ENCODE peak calls at places on chromosomes 16 and 17, in six cellular contexts. K is adipocyte; F is colonic mucosa; U is heart left ventricle; A is OCI-LY7; E is CD8-positive, alpha-beta T cell. W is an unnamed sample.

GRCh38 chr17:21418446-21419298 is 42.5 kb downstream of the KCNJ12 start:
- DNase-seq in U (no peak), A (no peak), K (no peak), E (no peak), F (no peak), W (no peak)

GRCh38 chr17:6439951-6440350 is 4.3 kb upstream of the PIMREG start:
- DNase-seq in A (no peak), U (no peak), K (no peak), E (no peak), F (no peak), W (no peak)

GRCh38 chr17:55641559-55642160 is 81.0 kb downstream of the TMEM100 start:
- DNase-seq in F (peak; percentile 61), A (peak; percentile 57), U (peak; percentile 63), E (peak; percentile 4), K (peak; percentile 64), W (peak; percentile 31)

GRCh38 chr17:21166599-21167265 is 40.0 kb downstream of the DHRS7B start:
- DNase-seq in U (no peak), A (no peak), F (no peak), E (no peak), K (peak; percentile 28), W (no peak)

GRCh38 chr17:14471052-14471451 is 170.2 kb downstream of the HS3ST3B1 start:
- DNase-seq in K (peak; percentile 71), A (no peak), E (no peak), F (no peak), U (no peak), W (peak; percentile 72)

GRCh38 chr17:57242148-57242547 is 14.2 kb upstream of the MSI2 start:
- DNase-seq in F (no peak), A (no peak), U (peak; percentile 40), K (no peak), E (no peak), W (no peak)

GRCh38 chr17:39813631-39814030 is 50.5 kb downstream of the IKZF3 start:
- DNase-seq in F (no peak), K (no peak), E (peak; percentile 69), A (no peak), U (no peak), W (no peak)

GRCh38 chr16:31010539-31010938 is at the start of gene STX1B:
- DNase-seq in A (no peak), U (no peak), K (peak; percentile 70), F (no peak), E (peak; percentile 61), W (no peak)

GRCh38 chr17:21214777-21215541 is 998 bp upstream of the TMEM11 start:
- DNase-seq in K (peak; percentile 56), E (no peak), A (peak; percentile 33), U (no peak), F (no peak), W (no peak)

GRCh38 chr16:8852534-8852933 is 16.3 kb downstream of the CARHSP1 start:
- DNase-seq in U (no peak), K (no peak), E (no peak), F (peak; percentile 15), A (no peak), W (no peak)

GRCh38 chr16:54216268-54217187 is 70.1 kb downstream of the IRX3 start:
- DNase-seq in K (no peak), F (no peak), E (no peak), U (peak; percentile 66), A (no peak), W (no peak)

GRCh38 chr16:23423496-23424049 is 29.4 kb downstream of the COG7 start:
- DNase-seq in E (no peak), U (peak; percentile 76), A (no peak), K (peak; percentile 90), F (peak; percentile 90), W (peak; percentile 94)

GRCh38 chr17:37447641-37448040 is 41.0 kb downstream of the TADA2A start:
- DNase-seq in U (no peak), A (no peak), E (no peak), F (no peak), K (peak; percentile 45), W (no peak)

GRCh38 chr16:27369806-27370205 is 32.2 kb upstream of the IL21R start:
- DNase-seq in K (no peak), F (no peak), E (no peak), A (no peak), U (no peak), W (no peak)

GRCh38 chr16:84874004-84874435 is 54.2 kb downstream of the CRISPLD2 start:
- DNase-seq in E (no peak), U (no peak), A (peak; percentile 55), K (peak; percentile 5), F (no peak), W (no peak)

GRCh38 chr16:80008857-80009256 is 408.3 kb upstream of the MAF start:
- DNase-seq in K (no peak), A (no peak), E (no peak), F (no peak), U (no peak), W (no peak)

GRCh38 chr17:64505320-64506200 is 529 bp downstream of the DDX5 start:
- DNase-seq in F (peak; percentile 92), U (peak; percentile 94), A (peak; percentile 92), K (peak; percentile 86), E (peak; percentile 81), W (peak; percentile 84)

GRCh38 chr17:64503341-64503740 is 2.7 kb downstream of the DDX5 start:
- DNase-seq in F (no peak), A (no peak), K (no peak), U (no peak), E (no peak), W (no peak)

GRCh38 chr17:64506201-64506575 is at the start of gene DDX5:
- DNase-seq in K (peak; percentile 97), A (peak; percentile 97), F (peak; percentile 98), U (peak; percentile 98), E (peak; percentile 98), W (peak; percentile 99)

GRCh38 chr17:64503821-64504768 is 2.0 kb downstream of the DDX5 start:
- DNase-seq in A (no peak), K (peak; percentile 42), F (no peak), E (no peak), U (no peak), W (no peak)

GRCh38 chr17:64504769-64505319 is 1.2 kb downstream of the DDX5 start:
- DNase-seq in F (no peak), E (no peak), K (peak; percentile 65), U (no peak), A (no peak), W (peak; percentile 56)
- H3K36me3 ChIP-seq in F (peaks cover 36% of the 10 kb centered on the region), E (peaks cover 53% of the 10 kb centered on the region), K (peaks cover 58% of the 10 kb centered on the region), U (peaks cover 14% of the 10 kb centered on the region), A (peaks cover 81% of the 10 kb centered on the region), W (peaks cover 73% of the 10 kb centered on the region)

DNA sequence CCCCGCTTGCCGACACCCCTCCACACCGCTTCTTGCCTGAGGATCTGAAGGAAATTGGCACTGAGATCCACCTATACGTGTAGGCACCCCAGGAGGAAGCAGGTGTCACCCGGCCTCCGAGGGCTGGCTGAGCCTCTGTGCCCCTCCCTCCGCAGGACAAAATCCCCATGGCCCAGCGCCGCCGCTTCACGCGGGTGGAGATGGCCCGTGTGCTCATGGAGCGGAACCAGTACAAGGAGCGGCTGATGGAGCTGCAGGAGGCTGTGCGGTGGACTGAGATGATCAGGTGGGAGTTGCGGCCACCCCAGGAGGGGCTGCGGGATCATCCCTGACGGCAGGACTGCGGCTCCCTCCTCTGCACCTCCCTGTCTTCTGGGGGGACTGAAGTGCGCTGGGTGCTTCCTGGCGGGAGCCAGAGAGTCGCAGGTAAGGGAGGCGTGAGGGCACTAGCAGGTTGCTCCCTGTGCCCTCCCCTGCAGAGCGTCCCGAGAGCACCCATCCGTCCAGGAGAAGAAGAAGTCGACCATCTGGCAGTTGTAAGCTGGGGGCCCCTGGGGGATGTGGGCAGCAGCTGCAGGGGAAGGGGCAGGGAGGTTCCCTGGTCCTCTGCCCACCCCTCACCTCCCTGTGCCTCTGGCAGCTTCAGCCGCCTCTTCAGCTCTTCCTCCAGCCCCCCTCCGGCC is 9.0 kb downstream of the NME3 start:
- DNase-seq in K (no peak), E (no peak), A (no peak), F (no peak), U (peak; percentile 8), W (no peak)
- H3K4me3 ChIP-seq in K (no peak overlapping the region), E (no peak overlapping the region), A (no peak overlapping the region), F (no peak overlapping the region), U (no peak overlapping the region), W (no peak overlapping the region)

GRCh38 chr17:41377546-41377945 is 4.6 kb downstream of the KRT34 start:
- DNase-seq in K (peak; percentile 40), E (no peak), U (no peak), F (no peak), A (no peak), W (no peak)

GRCh38 chr17:41383690-41384089 is 1.6 kb upstream of the KRT34 start:
- DNase-seq in K (no peak), A (no peak), F (no peak), E (no peak), U (no peak), W (no peak)

GRCh38 chr17:41386227-41386626 is 4.1 kb upstream of the KRT34 start:
- DNase-seq in A (no peak), K (no peak), U (no peak), E (no peak), F (no peak), W (no peak)

DNA sequence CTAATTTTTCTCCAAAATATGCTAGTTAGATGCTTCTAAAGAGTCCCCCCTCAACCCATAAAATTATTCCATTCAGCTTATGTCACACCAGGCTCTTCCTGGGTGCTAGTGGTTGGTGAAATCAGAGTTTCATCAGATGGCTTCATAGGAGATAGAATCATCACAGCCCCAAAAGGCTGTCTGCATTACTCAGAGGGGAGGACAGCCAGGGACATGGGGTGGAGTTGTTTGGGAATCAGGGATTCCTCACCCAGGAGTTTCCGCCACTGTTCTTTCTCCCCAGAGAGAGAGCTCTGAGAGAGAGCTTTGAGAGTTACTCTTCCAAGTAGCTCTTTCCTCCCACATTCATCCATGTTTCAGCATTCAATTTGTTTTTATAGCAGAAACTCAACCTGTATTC is 290 bp upstream of the KRT34 start:
- DNase-seq in K (peak; percentile 70), A (no peak), E (no peak), F (no peak), U (no peak), W (no peak)
- H3K36me3 ChIP-seq in K (no peaks in the 10 kb centered on the region), A (no peaks in the 10 kb centered on the region), E (no peaks in the 10 kb centered on the region), F (no peaks in the 10 kb centered on the region), U (no peaks in the 10 kb centered on the region), W (no peaks in the 10 kb centered on the region)

GRCh38 chr17:17840751-17841591 is 4.2 kb upstream of the SREBF1 start:
- DNase-seq in F (no peak), E (peak; percentile 30), K (peak; percentile 29), A (peak; percentile 22), U (peak; percentile 57), W (peak; percentile 12)

GRCh38 chr17:17843096-17843495 is 6.3 kb upstream of the SREBF1 start:
- DNase-seq in U (no peak), A (no peak), F (no peak), K (no peak), E (no peak), W (no peak)

GRCh38 chr17:17842111-17842876 is 5.5 kb upstream of the SREBF1 start:
- DNase-seq in K (no peak), F (no peak), A (no peak), U (no peak), E (no peak), W (no peak)

GRCh38 chr17:17839792-17840707 is 3.3 kb upstream of the SREBF1 start:
- DNase-seq in E (peak; percentile 81), F (peak; percentile 92), A (peak; percentile 90), K (peak; percentile 93), U (peak; percentile 91), W (peak; percentile 88)

DNA sequence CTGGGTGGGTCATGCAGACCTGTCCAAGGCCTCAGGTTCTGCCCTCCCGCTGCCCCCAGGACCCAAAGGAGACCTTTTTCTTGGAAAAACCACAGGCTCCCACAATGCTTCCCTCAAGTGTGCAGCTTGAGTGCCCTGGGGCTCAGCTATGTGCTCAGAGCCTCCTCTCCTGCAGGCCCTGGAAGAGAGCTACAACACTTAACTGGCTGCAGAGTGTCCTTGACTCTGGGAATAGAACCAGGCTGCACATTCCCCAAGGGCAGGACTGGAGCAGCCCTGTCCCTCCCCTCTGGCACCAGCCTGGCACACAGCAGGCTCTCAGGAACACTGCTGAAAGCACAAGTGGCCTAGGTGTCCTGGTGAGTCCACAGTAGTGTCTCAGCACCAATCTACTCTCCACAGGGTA is 4.8 kb upstream of the SREBF1 start:
- DNase-seq in K (no peak), F (no peak), E (no peak), A (no peak), U (peak; percentile 74), W (no peak)
- H3K4me3 ChIP-seq in K (no peak overlapping the region), F (no peak overlapping the region), E (no peak overlapping the region), A (no peak overlapping the region), U (no peak overlapping the region), W (no peak overlapping the region)

W was measured in MG63.